ENCODE peak calls at places on chromosome 9, in five cellular contexts. F is transverse colon, H is Calu3, G is lower leg skin, P is endodermal cell. Q is an unnamed sample.

GRCh38 chr9:123335227-123335985 is 20.6 kb upstream of the CRB2 start:
- DNase-seq in G (no peak), P (peak; percentile 84), H (no peak), F (no peak), Q (no peak)

GRCh38 chr9:79684711-79685575 is 113.2 kb downstream of the TLE4 start:
- DNase-seq in P (no peak), H (no peak), G (no peak), F (no peak), Q (no peak)

GRCh38 chr9:116313638-116314037 is 160.0 kb downstream of the PAPPA start:
- DNase-seq in G (no peak), F (no peak), H (no peak), P (no peak), Q (no peak)

GRCh38 chr9:77374266-77374665 is 196.9 kb downstream of the VPS13A start:
- DNase-seq in H (no peak), F (no peak), G (no peak), P (no peak), Q (no peak)

GRCh38 chr9:124291801-124292396 is 34.1 kb downstream of the NEK6 start:
- DNase-seq in F (peak; percentile 51), H (no peak), P (no peak), G (no peak), Q (no peak)

GRCh38 chr9:14219865-14220655 is 93.9 kb downstream of the NFIB start:
- DNase-seq in P (no peak), F (no peak), H (no peak), G (no peak), Q (no peak)

GRCh38 chr9:1522219-1522767 is 472.1 kb downstream of the DMRT2 start:
- DNase-seq in H (no peak), F (no peak), P (no peak), G (no peak), Q (no peak)

GRCh38 chr9:87803623-87804345 is 77.9 kb downstream of the CTSL start:
- DNase-seq in F (no peak), H (no peak), G (no peak), P (no peak), Q (no peak)

GRCh38 chr9:99299214-99300102 is 77.4 kb downstream of the SEC61B start:
- DNase-seq in G (no peak), P (peak; percentile 58), H (peak; percentile 5), F (no peak), Q (no peak)

GRCh38 chr9:104386020-104386419 is 118.0 kb upstream of the OR13F1 start:
- DNase-seq in F (no peak), G (no peak), H (no peak), P (no peak), Q (no peak)

GRCh38 chr9:126049896-126050604 is 276.6 kb upstream of the MVB12B start:
- DNase-seq in F (no peak), P (no peak), H (no peak), G (no peak), Q (no peak)

GRCh38 chr9:88997646-88998045 is 6.4 kb downstream of the S1PR3 start:
- DNase-seq in F (no peak), P (no peak), H (no peak), G (no peak), Q (no peak)

GRCh38 chr9:125987420-125987819 is 240.2 kb downstream of the PBX3 start:
- DNase-seq in F (no peak), P (peak; percentile 38), H (no peak), G (peak; percentile 40), Q (no peak)

GRCh38 chr9:128731691-128732090 is 7.8 kb upstream of the ZDHHC12 start:
- DNase-seq in P (no peak), G (no peak), H (no peak), F (no peak), Q (no peak)

GRCh38 chr9:130197386-130197785 is 25.2 kb downstream of the NCS1 start:
- DNase-seq in H (no peak), P (no peak), F (no peak), G (no peak), Q (no peak)

GRCh38 chr9:6686396-6686795 is 40.9 kb upstream of the GLDC start:
- DNase-seq in G (no peak), P (no peak), H (no peak), F (no peak), Q (no peak)

GRCh38 chr9:133107245-133107722 is 13.8 kb downstream of the RALGDS start:
- DNase-seq in G (peak; percentile 34), F (no peak), P (no peak), H (no peak), Q (no peak)

GRCh38 chr9:79976501-79977444 is 405.0 kb downstream of the TLE4 start:
- DNase-seq in G (no peak), P (no peak), F (no peak), H (no peak), Q (no peak)

DNA sequence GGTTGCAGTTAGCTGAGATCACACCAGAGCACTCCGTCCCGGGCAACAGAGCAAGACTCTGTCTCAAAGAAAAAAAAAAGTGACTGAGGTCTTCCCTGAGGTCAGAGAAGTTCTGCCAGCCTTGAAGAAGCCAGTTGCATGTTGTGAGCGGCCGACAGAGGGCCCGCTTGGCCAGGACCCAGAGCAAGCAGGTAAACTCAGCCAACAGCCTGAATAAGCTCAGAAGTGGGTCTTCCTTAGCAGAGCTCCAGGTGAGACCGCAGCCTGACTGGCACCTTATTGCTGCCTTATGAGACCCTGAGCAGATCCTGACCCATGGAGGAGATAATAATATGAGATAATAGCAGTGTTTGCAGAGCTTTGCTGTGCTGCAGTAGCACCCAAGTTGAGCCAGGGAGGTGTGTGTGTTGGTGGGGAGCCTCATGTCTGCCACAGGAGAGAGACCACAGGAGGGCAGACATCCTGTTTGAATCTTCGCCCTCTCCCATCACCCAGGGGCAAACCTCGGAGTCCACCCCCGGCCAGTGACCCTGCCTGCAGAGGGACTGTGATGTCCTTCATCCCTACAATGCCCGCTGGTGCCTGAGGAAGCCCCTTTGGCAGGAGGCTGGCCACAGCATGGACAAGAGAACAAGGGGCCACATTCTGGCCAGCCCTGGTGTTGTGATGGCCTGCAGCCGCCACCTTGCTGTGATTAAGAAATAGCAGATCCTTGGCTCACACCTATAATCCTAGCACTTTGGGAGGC is 10.8 kb upstream of the BARX1 start:
- DNase-seq in H (no peak), G (no peak), P (peak; percentile 87), F (no peak), Q (no peak)
- TF ChIP-seq CTCF in H (no peak), G (no peak), P (peak; percentile 73), F (no peak), Q (no peak)

DNA sequence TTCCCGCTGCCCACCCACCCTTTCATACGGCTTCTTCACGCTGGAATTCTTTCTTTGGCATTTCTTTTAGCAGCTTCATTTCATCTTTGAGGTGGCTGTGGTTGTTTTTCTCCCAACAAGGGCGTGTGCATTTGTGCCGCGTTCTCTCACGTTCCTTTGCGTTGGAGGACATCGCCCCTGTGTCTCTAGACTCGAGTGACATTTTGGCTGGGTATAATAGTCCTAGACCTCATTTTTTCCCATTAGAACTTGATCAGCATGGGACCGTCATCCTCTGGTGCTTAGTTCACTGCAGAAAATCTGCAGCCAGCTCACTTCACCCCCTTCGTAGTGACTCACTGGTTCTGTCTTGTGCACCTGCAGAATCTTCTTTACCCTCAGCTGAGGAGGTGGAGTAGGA is 29.5 kb downstream of the KCNT1 start:
- DNase-seq in H (no peak), P (no peak), G (no peak), F (no peak), Q (no peak)
- TF ChIP-seq CTCF in H (no peak), P (no peak), G (no peak), F (no peak), Q (no peak)

DNA sequence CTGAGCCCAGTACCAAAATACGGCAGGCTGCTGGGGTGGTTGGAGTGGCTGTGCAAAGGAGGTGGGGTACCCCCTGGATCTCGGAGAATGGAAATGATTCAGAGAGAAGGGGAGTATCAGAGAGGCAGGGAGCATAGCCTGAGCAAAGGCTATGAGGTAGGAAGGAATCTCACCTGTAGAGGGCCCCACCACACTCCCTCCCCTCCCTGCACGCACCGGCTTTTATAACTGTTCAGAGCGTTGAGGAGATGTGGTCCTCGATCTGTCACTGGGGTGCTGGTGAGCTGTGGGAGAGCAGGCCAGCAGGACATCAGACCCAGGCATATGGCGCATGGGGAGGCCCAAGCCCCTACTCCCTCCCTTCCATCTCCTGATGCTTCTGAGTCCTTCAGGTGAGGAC is 13.2 kb downstream of the PHF19 start:
- DNase-seq in H (no peak), F (no peak), G (no peak), P (peak; percentile 71), Q (no peak)
- TF ChIP-seq CTCF in H (no peak), F (no peak), G (no peak), P (peak; percentile 71), Q (no peak)

DNA sequence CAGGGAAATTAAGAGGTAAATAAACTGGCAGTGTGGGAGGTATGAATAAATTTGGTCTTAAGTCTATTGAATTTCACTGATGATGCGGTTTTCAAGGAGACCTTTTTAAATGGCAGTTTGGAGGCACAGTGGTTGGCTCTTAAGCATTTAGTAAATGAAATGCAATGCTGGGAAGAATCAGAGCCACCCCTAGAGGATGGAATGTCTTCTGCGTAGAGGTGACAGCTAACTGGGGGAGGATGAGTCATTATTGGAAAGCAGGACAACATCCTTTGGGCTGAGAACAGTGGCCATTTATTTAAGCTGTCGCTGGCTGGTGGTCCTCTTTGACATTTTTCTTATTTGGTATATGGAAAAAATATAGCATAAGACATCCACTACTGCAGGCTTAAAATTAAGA is 163.2 kb downstream of the SH3GL2 start:
- DNase-seq in P (peak; percentile 81), F (no peak), H (no peak), G (no peak), Q (no peak)
- TF ChIP-seq CTCF in P (peak; percentile 83), F (no peak), H (no peak), G (no peak), Q (no peak)

GRCh38 chr9:114261026-114261425 is 61.9 kb upstream of the ORM1 start:
- DNase-seq in H (no peak), F (no peak), G (no peak), P (peak; percentile 76), Q (no peak)

GRCh38 chr9:114266969-114267368 is 55.9 kb upstream of the ORM1 start:
- DNase-seq in P (no peak), G (no peak), H (no peak), F (no peak), Q (no peak)

GRCh38 chr9:114264806-114265550 is 57.9 kb upstream of the ORM1 start:
- DNase-seq in H (no peak), F (no peak), P (no peak), G (no peak), Q (no peak)

GRCh38 chr9:114261987-114262386 is 60.9 kb upstream of the ORM1 start:
- DNase-seq in H (no peak), G (no peak), P (no peak), F (no peak), Q (no peak)

GRCh38 chr9:114263853-114264510 is 58.9 kb upstream of the ORM1 start:
- DNase-seq in P (peak; percentile 79), G (no peak), H (peak; percentile 9), F (no peak), Q (no peak)
- TF ChIP-seq CTCF in P (peak; percentile 58), G (no peak), H (no peak), F (no peak), Q (no peak)